ENCODE peak calls at places on chromosomes 2 and 18, in six cellular contexts. E, S, U, I, W and Q are unnamed samples.

GRCh38 chr2:232133078-232133477 is 171.6 kb downstream of the DIS3L2 start:
- DNase-seq in E (no peak), S (no peak), U (peak; percentile 4), I (no peak), W (no peak), Q (no peak)

GRCh38 chr2:88429929-88430328 is 22.6 kb downstream of the FOXI3 start:
- DNase-seq in E (no peak), S (no peak), U (no peak), I (no peak), W (no peak), Q (no peak)

GRCh38 chr2:169702979-169703378 is 8.7 kb downstream of the PHOSPHO2 start:
- DNase-seq in E (no peak), S (no peak), U (no peak), I (no peak), W (no peak), Q (no peak)

GRCh38 chr2:226726546-226726945 is 73.1 kb downstream of the IRS1 start:
- DNase-seq in E (no peak), S (no peak), U (no peak), I (no peak), W (no peak), Q (peak; percentile 66)

GRCh38 chr2:237864940-237865622 is 5.7 kb downstream of the RAMP1 start:
- DNase-seq in E (no peak), S (no peak), U (no peak), I (no peak), W (no peak), Q (peak; percentile 92)

GRCh38 chr2:213228638-213229037 is 55.6 kb upstream of the SPAG16 start:
- DNase-seq in E (no peak), S (no peak), U (no peak), I (no peak), W (no peak), Q (no peak)

GRCh38 chr2:168999668-169000213 is 31.4 kb downstream of the ABCB11 start:
- DNase-seq in E (no peak), S (no peak), U (no peak), I (no peak), W (no peak), Q (no peak)

GRCh38 chr2:204695506-204695905 is 150.2 kb downstream of the PARD3B start:
- DNase-seq in E (no peak), S (no peak), U (no peak), I (no peak), W (no peak), Q (no peak)

GRCh38 chr18:5417342-5417741 is 121.8 kb upstream of the ZBTB14 start:
- DNase-seq in E (no peak), S (no peak), U (no peak), I (peak; percentile 65), W (no peak), Q (no peak)

GRCh38 chr2:230231251-230231650 is 5.7 kb downstream of the SP140 start:
- DNase-seq in E (no peak), S (no peak), U (no peak), I (no peak), W (no peak), Q (no peak)

GRCh38 chr2:48613211-48613610 is 4.4 kb upstream of the GTF2A1L start:
- DNase-seq in E (no peak), S (no peak), U (no peak), I (no peak), W (no peak), Q (no peak)

GRCh38 chr2:45834372-45834771 is 182.9 kb downstream of the PRKCE start:
- DNase-seq in E (no peak), S (no peak), U (no peak), I (no peak), W (no peak), Q (no peak)

GRCh38 chr2:174333502-174334277 is 1.1 kb upstream of the SP9 start:
- DNase-seq in E (no peak), S (no peak), U (no peak), I (no peak), W (no peak), Q (no peak)

GRCh38 chr2:99881901-99882591 is 260.3 kb downstream of the AFF3 start:
- DNase-seq in E (no peak), S (no peak), U (no peak), I (no peak), W (no peak), Q (no peak)

GRCh38 chr18:66560092-66560491 is 43.8 kb downstream of the CDH19 start:
- DNase-seq in E (no peak), S (no peak), U (no peak), I (peak; percentile 38), W (no peak), Q (no peak)

GRCh38 chr2:52880872-52881271 is 886.7 kb upstream of the CHAC2 start:
- DNase-seq in E (no peak), S (no peak), U (no peak), I (no peak), W (no peak), Q (no peak)

GRCh38 chr2:144115892-144116291 is 404.0 kb downstream of the ZEB2 start:
- DNase-seq in E (no peak), S (no peak), U (no peak), I (no peak), W (no peak), Q (no peak)

GRCh38 chr2:148554459-148555247 is 89.9 kb upstream of the EPC2 start:
- DNase-seq in E (no peak), S (peak; percentile 65), U (no peak), I (no peak), W (no peak), Q (no peak)

GRCh38 chr2:29480423-29480822 is 365.2 kb downstream of the CLIP4 start:
- DNase-seq in E (no peak), S (no peak), U (no peak), I (no peak), W (peak; percentile 9), Q (no peak)

GRCh38 chr2:239368906-239369584 is 31.8 kb downstream of the HDAC4 start:
- DNase-seq in E (no peak), S (no peak), U (no peak), I (no peak), W (no peak), Q (no peak)

GRCh38 chr2:15773204-15773603 is 167.1 kb upstream of the MYCN start:
- DNase-seq in E (no peak), S (no peak), U (no peak), I (no peak), W (no peak), Q (no peak)

GRCh38 chr18:11946756-11947155 is 34.6 kb upstream of the IMPA2 start:
- DNase-seq in E (no peak), S (no peak), U (no peak), I (no peak), W (no peak), Q (no peak)

GRCh38 chr18:11948852-11949523 is 32.3 kb upstream of the IMPA2 start:
- DNase-seq in E (no peak), S (no peak), U (no peak), I (no peak), W (no peak), Q (no peak)

GRCh38 chr18:11950824-11951223 is 30.5 kb upstream of the IMPA2 start:
- DNase-seq in E (no peak), S (no peak), U (no peak), I (no peak), W (no peak), Q (no peak)

GRCh38 chr18:11944786-11945185 is 36.5 kb upstream of the IMPA2 start:
- DNase-seq in E (no peak), S (no peak), U (no peak), I (no peak), W (no peak), Q (no peak)

DNA sequence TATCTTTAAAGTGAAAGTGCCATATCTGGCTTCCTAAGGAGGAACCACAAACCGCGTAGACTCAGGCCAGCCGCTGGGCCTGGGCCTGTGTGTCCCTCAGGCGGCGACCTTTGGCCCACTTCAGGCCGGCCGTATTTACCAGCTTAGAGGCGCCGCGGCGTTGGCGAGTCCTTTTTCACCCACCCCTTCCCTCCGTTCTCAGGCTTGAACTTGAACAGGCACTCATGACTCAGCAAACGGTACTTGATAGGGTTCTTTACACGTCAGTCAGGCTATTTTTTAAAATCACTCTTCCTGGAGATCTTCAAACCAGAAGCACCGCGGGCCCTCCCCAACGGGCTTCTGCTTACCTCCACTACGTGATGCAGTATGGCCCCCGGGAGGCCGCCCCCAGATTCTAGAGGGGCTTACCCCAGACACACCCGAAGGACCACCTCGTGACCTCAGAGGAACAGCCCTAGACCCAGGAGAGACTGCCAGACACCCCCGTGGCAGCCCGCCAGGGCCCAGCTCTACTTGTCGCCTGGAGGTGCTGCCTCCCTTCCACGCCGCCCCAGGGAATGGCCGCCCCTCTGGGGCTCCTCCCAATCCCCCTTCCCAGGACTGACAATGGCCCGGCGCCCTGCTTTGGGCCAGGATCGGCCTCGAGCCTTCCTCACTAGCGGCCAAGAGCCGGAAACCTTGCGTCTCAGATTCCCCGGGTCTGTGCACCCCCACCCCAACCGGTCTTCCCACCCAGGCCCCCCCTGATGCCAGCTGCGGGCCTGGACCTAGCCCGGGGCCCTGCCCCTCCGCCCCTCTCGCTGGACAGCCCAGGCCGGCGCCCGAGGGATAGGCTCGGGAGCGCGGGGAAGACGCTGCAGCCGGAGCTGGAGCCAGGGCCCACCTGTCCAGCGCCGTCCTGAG is 33.8 kb upstream of the IMPA2 start:
- DNase-seq in E (peak; percentile 96), S (peak; percentile 73), U (no peak), I (peak; percentile 91), W (peak; percentile 94), Q (peak; percentile 98)
- TF ChIP-seq POLR2A in E (peak; percentile 58), S (peak; percentile 61), U (no peak), I (peak; percentile 50), W (peak; percentile 61), Q (peak; percentile 61)

DNA sequence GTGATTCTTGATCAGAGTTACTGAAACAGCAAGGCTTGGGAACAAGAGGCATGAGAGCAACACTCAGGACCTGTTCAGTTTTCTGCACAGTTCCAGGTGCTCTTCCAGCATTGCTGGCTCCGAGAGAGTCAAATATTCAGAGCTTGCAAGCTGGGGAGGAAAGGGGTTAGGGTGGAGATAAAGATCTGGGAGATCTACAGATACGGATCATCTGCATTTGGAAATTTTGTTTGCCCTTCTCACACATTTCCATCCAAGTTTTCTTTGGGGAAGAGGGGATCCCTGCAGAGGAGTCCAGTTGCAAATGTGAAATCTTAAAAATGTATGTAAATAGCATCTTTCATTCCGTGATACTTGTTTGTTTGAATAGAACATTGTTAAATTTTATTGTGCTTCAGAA is 108.2 kb downstream of the NEDD4L start:
- DNase-seq in E (no peak), S (no peak), U (no peak), I (no peak), W (no peak), Q (no peak)
- TF ChIP-seq EP300 in E (no peak), S (no peak), U (no peak), I (no peak), W (no peak), Q (no peak)

DNA sequence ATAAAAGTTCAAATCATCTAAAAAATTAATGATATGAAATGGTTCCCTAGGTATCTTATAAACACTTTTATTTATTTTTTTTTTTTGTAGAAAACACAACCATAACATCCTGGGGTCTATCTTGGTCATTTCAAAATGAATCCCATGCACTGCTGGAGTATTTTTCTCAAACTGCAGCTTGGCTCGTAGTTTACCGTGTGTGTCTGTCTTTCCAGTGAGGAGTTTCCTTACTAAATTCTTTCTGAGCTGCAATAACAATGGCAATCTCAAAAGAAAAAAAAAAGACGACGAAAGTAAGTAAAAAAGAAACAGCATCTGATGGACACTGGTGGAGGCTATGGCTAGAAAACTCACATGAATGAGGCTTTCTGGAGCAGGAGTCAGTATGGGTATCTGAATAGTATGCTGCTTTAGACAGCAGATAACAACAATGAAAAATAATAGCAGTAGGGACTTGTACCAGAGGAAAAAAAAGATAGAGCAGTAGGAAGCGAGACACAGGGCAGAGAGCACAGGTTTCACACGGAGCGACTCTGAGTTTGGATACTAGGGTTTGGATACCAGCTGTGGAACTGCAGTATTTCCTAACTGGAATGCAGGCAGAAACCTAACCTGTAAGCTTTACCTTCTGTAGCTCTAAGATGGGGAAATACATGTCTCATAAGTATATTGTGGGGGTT is 43.5 kb downstream of the CALCRL start:
- DNase-seq in E (no peak), S (no peak), U (no peak), I (no peak), W (no peak), Q (no peak)
- H3K4me3 ChIP-seq in E (no peak overlapping the region), S (no peak overlapping the region), U (no peak overlapping the region), I (no peak overlapping the region), W (no peak overlapping the region), Q (no peak overlapping the region)

GRCh38 chr2:190197143-190197720 is 122.4 kb downstream of the HIBCH start:
- DNase-seq in E (no peak), S (no peak), U (no peak), I (no peak), W (no peak), Q (no peak)
- TF ChIP-seq POLR2A in E (no peak), S (no peak), U (no peak), I (no peak), W (no peak), Q (no peak)